ENCODE peak calls at places on chromosomes 11 and 22, in six cellular contexts. R, H, N, I, E and A are unnamed samples.

GRCh38 chr11:122656073-122656630 is 630 bp downstream of the UBASH3B start:
- DNase-seq in H (peak; percentile 47), I (no peak), R (no peak), N (peak; percentile 55), E (peak; percentile 83), A (peak; percentile 75)

GRCh38 chr22:37801946-37802309 is 5.8 kb upstream of the GCAT start:
- DNase-seq in E (peak; percentile 65), I (no peak), N (no peak), R (no peak), H (no peak), A (no peak)

GRCh38 chr11:11620251-11620965 is 1.4 kb downstream of the GALNT18 start:
- DNase-seq in R (no peak), I (peak; percentile 47), N (no peak), E (peak; percentile 60), H (no peak), A (peak; percentile 0)

GRCh38 chr11:20253796-20254195 is 93.5 kb upstream of the DBX1 start:
- DNase-seq in I (no peak), E (no peak), R (no peak), N (no peak), H (peak; percentile 83), A (no peak)

GRCh38 chr11:115284766-115285165 is 219.4 kb downstream of the CADM1 start:
- DNase-seq in I (no peak), H (no peak), R (no peak), N (no peak), E (no peak), A (no peak)

GRCh38 chr22:49820984-49821383 is 6.7 kb downstream of the BRD1 start:
- DNase-seq in R (no peak), H (no peak), E (no peak), I (no peak), N (no peak), A (no peak)

GRCh38 chr22:22395230-22395629 is 113.3 kb downstream of the ZNF280B start:
- DNase-seq in R (no peak), E (no peak), I (no peak), H (no peak), N (no peak), A (no peak)

GRCh38 chr11:98979212-98979611 is 41.5 kb upstream of the CNTN5 start:
- DNase-seq in N (no peak), R (no peak), H (no peak), E (no peak), I (no peak), A (peak; percentile 74)

GRCh38 chr11:47908198-47908597 is 60.0 kb upstream of the NUP160 start:
- DNase-seq in I (no peak), R (no peak), N (no peak), E (peak; percentile 49), H (no peak), A (no peak)

GRCh38 chr11:70586261-70587094 is 188.1 kb downstream of the CTTN start:
- DNase-seq in I (no peak), N (no peak), E (no peak), R (no peak), H (no peak), A (no peak)

GRCh38 chr22:40599731-40600130 is 36.8 kb downstream of the MRTFA start:
- DNase-seq in N (no peak), R (no peak), E (no peak), H (no peak), I (no peak), A (no peak)

GRCh38 chr11:14329702-14330101 is 29.3 kb downstream of the RRAS2 start:
- DNase-seq in N (no peak), R (no peak), H (no peak), I (no peak), E (no peak), A (no peak)

GRCh38 chr11:122698390-122698789 is 42.9 kb downstream of the UBASH3B start:
- DNase-seq in H (no peak), E (no peak), I (no peak), N (no peak), R (no peak), A (no peak)

GRCh38 chr11:17209939-17210245 is 2.1 kb upstream of the PIK3C2A start:
- DNase-seq in H (no peak), I (no peak), R (no peak), N (no peak), E (peak; percentile 10), A (no peak)

GRCh38 chr11:91871791-91872190 is 352.8 kb upstream of the FAT3 start:
- DNase-seq in H (no peak), I (no peak), E (no peak), N (no peak), R (no peak), A (peak; percentile 97)

GRCh38 chr11:102157219-102157618 is 47.0 kb downstream of the YAP1 start:
- DNase-seq in R (no peak), H (no peak), N (peak; percentile 15), I (no peak), E (peak; percentile 49), A (peak; percentile 81)

GRCh38 chr22:21985214-21985613 is 2.6 kb upstream of the TOP3B start:
- DNase-seq in E (no peak), I (no peak), H (no peak), R (no peak), N (no peak), A (no peak)

GRCh38 chr11:35579557-35580396 is 38.5 kb upstream of the FJX1 start:
- DNase-seq in R (no peak), I (peak; percentile 46), H (no peak), E (peak; percentile 40), N (peak; percentile 12), A (peak; percentile 94)

GRCh38 chr11:132115454-132115853 is 745.0 kb downstream of the NTM start:
- DNase-seq in R (no peak), N (no peak), H (no peak), I (no peak), E (no peak), A (no peak)

GRCh38 chr11:18700375-18700774 is 1.8 kb downstream of the TMEM86A start:
- DNase-seq in N (peak; percentile 86), R (no peak), H (no peak), E (no peak), I (no peak), A (no peak)

GRCh38 chr11:67998150-67999045 is 5.5 kb downstream of the UNC93B1 start:
- DNase-seq in H (no peak), R (no peak), E (no peak), I (no peak), N (no peak), A (no peak)

GRCh38 chr11:76797341-76798201 is 14.4 kb downstream of the TSKU start:
- DNase-seq in E (no peak), H (no peak), R (no peak), N (no peak), I (no peak), A (no peak)

GRCh38 chr11:640021-640706 is 3.1 kb downstream of the DRD4 start:
- DNase-seq in R (no peak), I (no peak), N (no peak), E (peak; percentile 8), H (no peak), A (no peak)

GRCh38 chr11:80155412-80156017 is 714.7 kb upstream of the TENM4 start:
- DNase-seq in R (no peak), I (no peak), N (no peak), H (peak; percentile 36), E (peak; percentile 46), A (peak; percentile 76)

DNA sequence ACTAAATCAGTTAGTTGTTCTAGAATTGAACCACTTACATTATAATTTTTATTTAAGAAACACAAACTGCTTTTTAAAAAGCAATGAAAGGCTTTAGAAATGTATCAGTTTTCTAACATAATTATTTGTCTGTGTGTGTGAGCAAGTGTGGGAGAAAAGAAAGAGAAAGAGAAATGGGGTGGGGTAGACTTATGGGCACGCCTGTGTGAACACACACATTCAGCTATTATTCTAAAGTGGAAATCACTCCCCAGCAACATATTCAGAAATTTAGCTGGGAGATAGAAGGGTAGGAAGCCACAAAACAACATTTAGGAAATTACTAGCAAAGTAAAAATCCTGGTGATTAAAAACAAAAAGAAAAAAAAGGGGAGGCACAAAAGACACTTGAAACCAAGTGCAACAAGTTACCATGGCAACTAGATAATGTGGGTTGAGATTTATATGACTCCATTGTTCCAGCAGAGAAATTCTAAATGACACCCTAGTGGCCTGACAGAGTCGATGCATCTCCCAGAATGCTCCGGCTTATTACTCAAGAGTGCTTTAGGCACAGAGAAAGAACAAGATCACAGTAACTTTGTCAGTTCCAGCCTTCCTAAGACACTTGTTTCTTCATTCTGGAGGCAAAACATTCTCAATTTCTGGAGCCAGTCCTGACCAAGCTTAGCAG is 444.6 kb downstream of the DLG2 start:
- DNase-seq in I (peak; percentile 69), N (peak; percentile 5), E (peak; percentile 71), H (peak; percentile 46), R (no peak), A (peak; percentile 67)
- TF ChIP-seq CTCF in I (peak; percentile 69), N (peak; percentile 47), E (peak; percentile 36), H (peak; percentile 43), R (peak; percentile 11), A (peak; percentile 63)

DNA sequence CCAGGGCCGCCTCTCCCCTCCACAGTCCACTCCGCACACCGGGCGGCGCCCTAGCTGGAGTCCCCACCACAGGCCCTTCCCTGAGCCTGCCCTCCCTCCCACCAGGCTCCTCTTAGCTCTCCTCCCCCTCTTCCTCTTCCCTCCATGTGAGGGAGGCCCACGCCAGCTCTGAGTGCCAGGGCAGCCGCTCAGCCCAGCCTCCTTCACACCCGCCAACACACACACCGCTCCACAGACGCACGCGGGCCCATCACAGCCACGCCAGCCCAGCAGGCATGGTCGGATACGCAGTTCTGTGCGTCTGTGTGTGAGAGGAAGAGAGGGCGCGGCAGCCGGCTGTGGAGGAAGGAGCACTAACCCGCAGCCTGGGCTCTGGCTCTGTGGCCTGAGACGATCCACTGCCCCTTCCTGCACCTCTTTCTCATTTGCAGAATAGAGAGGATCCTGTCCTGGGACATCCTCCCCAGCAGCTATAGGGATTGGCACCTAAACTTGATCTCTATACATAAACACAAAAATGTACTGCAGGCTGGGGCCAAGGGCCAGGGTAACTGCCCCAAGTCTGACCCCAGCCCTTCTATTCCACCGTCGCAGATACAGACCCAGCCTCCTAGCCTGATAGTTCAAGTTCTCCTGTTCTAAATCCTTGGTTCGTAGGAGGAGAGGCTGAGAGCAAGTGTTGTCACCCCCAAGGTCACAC is 3.5 kb downstream of the CHRM4 start:
- DNase-seq in I (no peak), N (no peak), R (no peak), E (no peak), H (no peak), A (peak; percentile 54)
- TF ChIP-seq EZH2 in I (no peak), N (no peak), R (no peak), E (no peak), H (no peak), A (no peak)

DNA sequence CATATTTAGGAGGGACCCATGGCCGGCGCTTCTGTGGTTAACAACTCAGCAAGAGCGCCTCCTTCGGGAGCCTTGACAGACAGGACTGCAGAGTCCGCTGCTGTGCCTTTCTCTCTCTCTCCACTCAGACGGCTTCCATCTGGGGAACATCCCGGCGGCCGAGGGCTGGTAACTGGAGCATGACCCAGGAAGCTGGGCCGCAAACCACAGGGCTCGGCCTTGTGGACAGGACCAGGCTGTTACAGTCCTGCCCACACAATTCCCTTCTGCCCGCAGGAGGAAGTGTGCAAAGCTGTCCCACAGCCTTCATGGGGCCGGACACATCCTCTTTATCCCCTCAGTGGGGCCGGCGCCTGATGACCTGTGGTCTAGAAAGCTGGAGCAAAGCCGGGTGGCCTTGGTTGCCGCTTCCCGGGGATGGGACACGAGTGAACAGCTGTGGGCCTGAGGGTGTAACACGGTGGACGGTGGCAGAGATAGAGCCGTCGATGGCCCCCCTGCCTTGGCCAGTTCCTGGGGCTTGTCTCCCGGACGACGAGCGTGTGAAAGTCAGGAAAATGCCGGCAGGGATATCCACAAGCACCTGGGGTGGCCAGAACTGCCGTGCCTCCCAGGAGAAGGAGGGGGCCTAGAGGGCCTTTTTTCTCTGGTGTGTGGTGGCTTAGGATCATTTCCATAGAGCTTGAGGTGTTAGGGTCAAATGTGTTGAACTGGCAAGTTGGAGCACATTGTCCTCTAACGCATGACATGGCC is 50.1 kb downstream of the FBLN1 start:
- DNase-seq in I (no peak), E (peak; percentile 66), R (no peak), N (no peak), H (no peak), A (no peak)
- TF ChIP-seq CTCF in I (no peak), E (peak; percentile 37), R (no peak), N (no peak), H (no peak), A (peak; percentile 11)

GRCh38 chr11:8081591-8082021 is 595 bp downstream of the TUB start:
- DNase-seq in N (no peak), I (no peak), H (no peak), R (no peak), E (peak; percentile 19), A (no peak)
- TF ChIP-seq EZH2 in N (no peak), I (no peak), H (no peak), R (no peak), E (no peak), A (no peak)